ENCODE peak calls at places on chromosomes 12 and 14, in ten cellular contexts. C is heart left ventricle, A is vagina, F is uterus, O is right lobe of liver, L is GM12878, Y is stomach, Z is HCT116, Q is IMR-90, R is esophagus squamous epithelium. D is an unnamed sample.
A peak's percentile ranks its signal among the peaks of the same experiment; 100 is the strongest.

GRCh38 chr14:100239200-100239839 is 376 bp downstream of the YY1 start:
- DNase-seq in C (peak; percentile 59), A (no peak), F (peak; percentile 42), O (peak; percentile 66), L (no peak), Y (no peak), Z (no peak), Q (no peak), R (no peak), D (peak; percentile 92)

GRCh38 chr12:80268924-80269749 is 169.8 kb downstream of the OTOGL start:
- DNase-seq in C (no peak), A (no peak), F (no peak), O (no peak), L (no peak), Y (no peak), Z (peak; percentile 54), Q (peak; percentile 93), R (no peak), D (no peak)

GRCh38 chr14:103103461-103104388 is 9.2 kb downstream of the EXOC3L4 start:
- DNase-seq in C (peak; percentile 68), A (no peak), F (no peak), O (peak; percentile 93), L (no peak), Y (peak; percentile 87), Z (no peak), Q (peak; percentile 35), R (no peak), D (peak; percentile 92)

GRCh38 chr14:71371711-71372396 is 464.6 kb downstream of the PCNX1 start:
- DNase-seq in C (no peak), A (no peak), F (no peak), O (no peak), L (no peak), Y (no peak), Z (no peak), Q (peak; percentile 75), R (no peak), D (no peak)

GRCh38 chr12:63006536-63006935 is 71.6 kb upstream of the PPM1H start:
- DNase-seq in C (no peak), A (no peak), F (no peak), O (no peak), L (no peak), Y (no peak), Z (no peak), Q (no peak), R (no peak), D (no peak)

GRCh38 chr14:51180577-51180976 is 59.5 kb upstream of the TMX1 start:
- DNase-seq in C (no peak), A (no peak), F (no peak), O (no peak), L (peak; percentile 69), Y (no peak), Z (no peak), Q (no peak), R (no peak), D (no peak)

GRCh38 chr14:105059035-105059916 is 6.0 kb downstream of the GPR132 start:
- DNase-seq in C (peak; percentile 63), A (no peak), F (no peak), O (peak; percentile 48), L (no peak), Y (no peak), Z (no peak), Q (no peak), R (no peak), D (peak; percentile 88)

GRCh38 chr14:64891839-64892375 is 12.2 kb upstream of the SPTB start:
- DNase-seq in C (no peak), A (no peak), F (no peak), O (no peak), L (peak; percentile 36), Y (no peak), Z (peak; percentile 59), Q (peak; percentile 77), R (no peak), D (no peak)

DNA sequence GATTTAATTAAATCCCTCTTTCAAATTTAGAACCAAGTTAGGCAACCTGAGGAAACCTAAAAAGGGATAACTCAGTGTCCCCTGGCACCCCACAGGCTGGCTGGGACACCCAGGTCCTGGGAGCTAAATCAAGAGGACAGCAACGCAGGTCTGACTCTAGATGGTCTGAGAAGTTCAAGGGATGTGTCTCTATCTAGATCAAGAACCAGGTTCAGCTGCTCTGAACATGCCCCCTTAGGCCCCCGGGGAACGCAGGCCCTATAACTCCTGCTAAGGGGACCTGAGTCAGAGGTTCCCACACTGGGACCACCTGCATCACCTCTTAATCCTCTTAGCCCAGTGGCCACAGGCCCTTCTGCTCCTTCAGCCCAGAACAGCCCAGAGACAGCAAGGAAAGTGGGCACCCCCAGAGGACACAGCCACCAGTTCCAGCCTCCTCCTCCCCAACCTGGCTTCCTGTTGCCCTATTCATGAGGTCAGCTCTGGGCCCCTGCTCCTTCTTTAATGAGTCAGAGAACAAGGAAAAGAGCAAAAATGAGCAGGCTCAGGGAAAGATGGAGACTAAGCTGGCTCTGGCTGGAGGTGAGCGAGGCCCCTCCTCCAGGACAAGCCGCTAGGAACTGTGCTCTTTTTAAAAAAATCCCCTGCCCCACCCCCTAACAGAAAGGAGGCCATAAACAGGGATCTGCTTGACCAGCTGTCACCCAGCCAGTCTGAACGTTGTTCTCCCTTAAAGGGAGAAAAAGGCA is 10.8 kb downstream of the PITPNM2 start:
- DNase-seq in C (no peak), A (peak; percentile 83), F (peak; percentile 46), O (no peak), L (no peak), Y (no peak), Z (no peak), Q (peak; percentile 57), R (no peak), D (no peak)
- H3K4me3 ChIP-seq in C (no peak overlapping the region), A (no peak overlapping the region), F (no peak overlapping the region), O (no peak overlapping the region), L (no peak overlapping the region), Y (no peak overlapping the region), Z (no peak overlapping the region), Q (no peak overlapping the region), R (no peak overlapping the region), D (no peak overlapping the region)

DNA sequence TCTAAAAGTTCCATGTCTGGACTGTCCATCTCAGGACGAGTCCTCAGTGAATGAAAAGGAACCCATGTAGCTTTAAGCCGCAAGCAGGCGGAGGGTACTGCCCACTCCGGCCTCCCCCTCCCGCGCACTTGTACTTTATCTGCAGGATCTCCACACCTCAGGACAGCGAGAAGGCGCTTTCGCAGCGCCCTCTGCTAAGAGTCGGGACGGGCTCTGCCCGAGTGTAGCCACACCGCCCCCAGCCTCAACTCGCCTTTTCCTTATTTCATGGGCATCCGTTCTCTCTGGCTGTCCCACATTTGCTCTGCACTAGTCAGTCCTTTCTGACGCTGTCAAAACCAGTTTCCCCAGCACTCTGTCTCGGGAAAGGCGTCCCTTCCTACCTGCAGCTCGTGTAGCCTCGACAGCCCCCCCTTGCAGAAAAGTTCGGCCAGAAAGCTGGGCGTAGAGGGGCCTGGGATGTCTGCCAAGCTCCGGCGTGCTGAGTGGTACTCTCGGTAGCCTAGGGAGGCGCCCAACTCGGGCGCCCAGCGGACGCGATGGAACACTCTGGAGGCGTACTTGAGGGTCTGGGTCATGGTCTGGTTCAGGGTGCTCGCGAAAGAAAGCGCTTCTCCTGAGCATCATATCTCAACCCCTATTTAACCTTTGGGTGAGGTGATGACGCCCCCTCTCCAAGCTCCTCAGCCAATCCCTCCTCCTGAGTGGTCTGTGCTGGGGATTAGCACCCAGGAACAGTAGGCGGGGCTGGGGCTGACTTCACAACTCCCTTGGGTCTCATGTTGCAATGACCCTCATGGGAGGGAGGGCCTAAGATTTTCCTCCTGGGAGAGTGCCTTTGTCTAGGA is at the start of gene CYP27B1:
- DNase-seq in C (no peak), A (no peak), F (no peak), O (no peak), L (no peak), Y (no peak), Z (no peak), Q (peak; percentile 7), R (no peak), D (peak; percentile 82)
- TF ChIP-seq POLR2A in C (no peak), A (no peak), F (no peak), O (no peak), L (no peak), Y (no peak), Z (peak; percentile 45), Q (no peak), R (no peak), D (no peak)

DNA sequence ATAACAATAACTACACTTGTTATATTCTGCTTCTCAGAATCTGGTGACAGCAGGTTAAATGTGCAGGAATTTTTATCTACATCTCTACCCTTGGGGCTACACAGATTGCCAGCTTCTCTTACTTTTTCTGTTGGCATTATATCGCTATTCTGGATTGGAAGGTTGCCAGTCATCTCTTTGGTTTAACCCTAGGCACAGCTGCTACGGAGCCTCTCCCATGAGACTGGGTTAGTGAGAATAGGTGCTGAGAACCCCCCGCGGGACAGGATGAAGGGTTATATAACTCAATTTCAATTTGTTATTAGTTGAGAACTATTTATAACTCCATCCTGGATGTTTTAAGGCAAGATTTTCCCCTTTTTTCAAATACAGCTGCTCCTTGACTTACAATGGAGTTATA is 73.1 kb downstream of the ACADS start:
- DNase-seq in C (no peak), A (no peak), F (no peak), O (no peak), L (peak; percentile 30), Y (no peak), Z (no peak), Q (no peak), R (no peak), D (no peak)
- H3K4me3 ChIP-seq in C (no peak overlapping the region), A (no peak overlapping the region), F (no peak overlapping the region), O (no peak overlapping the region), L (peak overlapping the region; percentile 35), Y (no peak overlapping the region), Z (no peak overlapping the region), Q (no peak overlapping the region), R (no peak overlapping the region), D (no peak overlapping the region)

GRCh38 chr12:94617101-94617500 is 33.3 kb downstream of the TMCC3 start:
- DNase-seq in C (no peak), A (no peak), F (no peak), O (no peak), L (no peak), Y (no peak), Z (no peak), Q (no peak), R (no peak), D (no peak)

GRCh38 chr12:94618995-94619695 is 31.2 kb downstream of the TMCC3 start:
- DNase-seq in C (no peak), A (no peak), F (no peak), O (no peak), L (no peak), Y (no peak), Z (peak; percentile 63), Q (peak; percentile 93), R (no peak), D (no peak)

GRCh38 chr12:94616217-94616729 is 34.1 kb downstream of the TMCC3 start:
- DNase-seq in C (no peak), A (no peak), F (no peak), O (no peak), L (no peak), Y (peak; percentile 47), Z (no peak), Q (no peak), R (no peak), D (no peak)

GRCh38 chr12:94614288-94614721 is 36.1 kb downstream of the TMCC3 start:
- DNase-seq in C (no peak), A (no peak), F (no peak), O (no peak), L (no peak), Y (no peak), Z (no peak), Q (no peak), R (no peak), D (no peak)

DNA sequence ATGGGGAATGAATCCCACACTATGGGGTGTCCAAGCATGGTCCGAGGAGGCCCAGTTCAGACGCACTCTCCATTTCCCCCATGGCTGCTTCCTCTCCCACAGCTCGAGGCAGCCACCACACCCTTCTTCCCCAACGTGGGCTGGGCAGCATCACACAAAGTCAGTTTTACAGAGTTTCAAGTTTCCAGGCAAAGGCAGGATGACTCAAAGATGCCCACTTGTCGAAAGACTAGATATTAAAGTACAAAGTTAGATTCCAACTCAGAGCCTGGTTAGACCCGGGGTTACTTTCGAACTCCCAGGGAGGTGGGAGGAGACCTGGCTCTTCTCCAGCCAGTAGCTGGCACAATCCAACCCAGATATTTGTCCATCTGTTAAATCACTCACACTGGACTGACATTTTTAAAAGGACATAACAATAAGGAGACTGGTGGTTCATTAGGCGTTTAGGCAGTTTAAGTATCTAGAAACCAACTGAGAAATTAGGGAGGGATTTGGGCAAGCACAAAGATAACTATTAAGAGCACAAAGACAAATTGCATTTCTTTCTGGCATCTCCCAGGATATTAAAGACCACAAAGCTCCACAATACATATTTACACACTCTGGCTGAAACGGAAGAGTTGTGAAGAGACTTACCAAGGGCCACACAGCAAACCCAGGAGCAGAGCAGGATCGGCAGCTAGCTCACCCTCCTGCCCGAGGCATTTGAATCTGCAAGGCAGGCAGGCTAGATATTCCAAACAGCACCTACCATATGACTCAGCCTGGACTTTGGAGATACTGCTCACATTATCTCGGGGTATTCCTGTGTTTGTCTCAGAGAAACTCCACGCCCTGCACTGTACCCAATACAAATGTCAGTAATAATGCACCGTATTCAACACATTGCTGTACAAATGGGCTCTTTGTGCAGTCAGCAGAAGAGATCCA is 34.8 kb downstream of the TMCC3 start:
- DNase-seq in C (peak; percentile 36), A (no peak), F (peak; percentile 26), O (peak; percentile 87), L (no peak), Y (peak; percentile 79), Z (no peak), Q (peak; percentile 45), R (no peak), D (no peak)
- TF ChIP-seq POLR2A in C (no peak), A (no peak), F (no peak), O (no peak), L (no peak), Y (no peak), Z (no peak), Q (no peak), R (no peak), D (no peak)